ENCODE peak calls at places on chromosomes 11 and 22, in ten cellular contexts. P is fibroblast of mammary gland; H is activated effector memory CD4-positive, alpha-beta T cell treated with anti-CD3 and anti-CD28 coated beads, Interleukin-2, amount 50 U/mL, for 16 hours; T is activated CD4-positive, alpha-beta T cell treated with anti-CD3 and anti-CD28 coated beads for 24 hours; N is GM04504; D is COLO829; Y is tibial nerve; Z is NCI-H748 treated with DMSO at 0.1 percent for 48 hours; E is stimulated activated CD4-positive, alpha-beta T cell treated with anti-CD3 and anti-CD28 coated beads, Interleukin-15, amount 100 ng/mL, for 1 hour; B is epithelial cell of esophagus. M is an unnamed sample.

GRCh38 chr11:19827399-19828135 is 114.9 kb downstream of the NAV2 start:
- DNase-seq in P (peak; percentile 28), H (no peak), T (no peak), N (no peak), D (no peak), Y (no peak), Z (no peak), E (no peak), B (peak; percentile 4), M (no peak)

GRCh38 chr22:27100323-27100722 is 442.9 kb downstream of the MIAT start:
- DNase-seq in P (no peak), H (no peak), T (no peak), N (no peak), D (no peak), Y (no peak), Z (no peak), E (no peak), B (no peak), M (no peak)

GRCh38 chr11:32792948-32793475 is 1.4 kb downstream of the CCDC73 start:
- DNase-seq in P (peak; percentile 36), H (peak; percentile 86), T (peak; percentile 66), N (peak; percentile 10), D (peak; percentile 48), Y (peak; percentile 37), Z (peak; percentile 68), E (peak; percentile 43), B (peak; percentile 57), M (no peak)

GRCh38 chr22:49871482-49871881 is 17.8 kb downstream of the ZBED4 start:
- DNase-seq in P (peak; percentile 24), H (peak; percentile 17), T (no peak), N (no peak), D (no peak), Y (no peak), Z (no peak), E (no peak), B (no peak), M (no peak)

GRCh38 chr11:31722754-31723153 is 88.4 kb downstream of the PAX6 start:
- DNase-seq in P (no peak), H (no peak), T (no peak), N (no peak), D (no peak), Y (no peak), Z (no peak), E (no peak), B (no peak), M (no peak)

GRCh38 chr11:72333657-72334056 is 89.7 kb upstream of the PHOX2A start:
- DNase-seq in P (no peak), H (no peak), T (no peak), N (no peak), D (no peak), Y (no peak), Z (no peak), E (no peak), B (no peak), M (no peak)

GRCh38 chr11:12201016-12201985 is 90.9 kb downstream of the MICAL2 start:
- DNase-seq in P (peak; percentile 91), H (no peak), T (no peak), N (peak; percentile 71), D (no peak), Y (no peak), Z (no peak), E (no peak), B (peak; percentile 48), M (no peak)

GRCh38 chr11:13091373-13091772 is 82.3 kb downstream of the RASSF10 start:
- DNase-seq in P (no peak), H (no peak), T (no peak), N (no peak), D (no peak), Y (no peak), Z (no peak), E (no peak), B (peak; percentile 95), M (no peak)

GRCh38 chr22:27474711-27475547 is 326.6 kb downstream of the MN1 start:
- DNase-seq in P (peak; percentile 86), H (no peak), T (no peak), N (peak; percentile 76), D (peak; percentile 30), Y (no peak), Z (no peak), E (no peak), B (peak; percentile 100), M (peak; percentile 78)

GRCh38 chr11:128455766-128456165 is 131.6 kb downstream of the ETS1 start:
- DNase-seq in P (no peak), H (no peak), T (no peak), N (no peak), D (no peak), Y (no peak), Z (no peak), E (no peak), B (no peak), M (no peak)

GRCh38 chr22:38871360-38872171 is 450 bp downstream of the CBX6 start:
- DNase-seq in P (no peak), H (peak; percentile 77), T (no peak), N (no peak), D (no peak), Y (no peak), Z (no peak), E (no peak), B (no peak), M (no peak)

GRCh38 chr11:86955111-86955673 is at the start of gene FZD4:
- DNase-seq in P (peak; percentile 75), H (peak; percentile 76), T (peak; percentile 41), N (peak; percentile 65), D (peak; percentile 71), Y (peak; percentile 78), Z (peak; percentile 12), E (peak; percentile 23), B (peak; percentile 90), M (peak; percentile 86)

GRCh38 chr11:770642-771616 is 6.4 kb downstream of the GATD1 start:
- DNase-seq in P (no peak), H (no peak), T (no peak), N (no peak), D (no peak), Y (no peak), Z (no peak), E (no peak), B (no peak), M (no peak)

GRCh38 chr11:130180491-130180890 is 20.9 kb downstream of the ST14 start:
- DNase-seq in P (peak; percentile 56), H (no peak), T (no peak), N (no peak), D (no peak), Y (no peak), Z (no peak), E (no peak), B (peak; percentile 82), M (no peak)

GRCh38 chr11:57638005-57638760 is 11.5 kb downstream of the YPEL4 start:
- DNase-seq in P (peak; percentile 83), H (no peak), T (no peak), N (peak; percentile 69), D (peak; percentile 94), Y (no peak), Z (peak; percentile 57), E (no peak), B (peak; percentile 84), M (no peak)

GRCh38 chr11:45089251-45089650 is 57.2 kb upstream of the PRDM11 start:
- DNase-seq in P (peak; percentile 99), H (peak; percentile 34), T (no peak), N (peak; percentile 98), D (no peak), Y (peak; percentile 71), Z (no peak), E (no peak), B (peak; percentile 9), M (peak; percentile 69)

GRCh38 chr22:40541300-40541699 is 95.2 kb downstream of the MRTFA start:
- DNase-seq in P (no peak), H (no peak), T (no peak), N (no peak), D (no peak), Y (no peak), Z (no peak), E (no peak), B (peak; percentile 99), M (no peak)

GRCh38 chr22:50498322-50498861 is 9.1 kb downstream of the LMF2 start:
- DNase-seq in P (peak; percentile 66), H (peak; percentile 84), T (peak; percentile 43), N (peak; percentile 32), D (peak; percentile 62), Y (no peak), Z (peak; percentile 78), E (peak; percentile 40), B (peak; percentile 73), M (no peak)

GRCh38 chr11:64347171-64347867 is 7.3 kb downstream of the CCDC88B start:
- DNase-seq in P (no peak), H (no peak), T (no peak), N (no peak), D (no peak), Y (no peak), Z (no peak), E (no peak), B (peak; percentile 81), M (no peak)

GRCh38 chr11:46130286-46130937 is 9.2 kb upstream of the PHF21A start:
- DNase-seq in P (no peak), H (no peak), T (no peak), N (no peak), D (no peak), Y (no peak), Z (no peak), E (no peak), B (no peak), M (no peak)

GRCh38 chr11:33920838-33921613 is 29.1 kb upstream of the LMO2 start:
- DNase-seq in P (no peak), H (no peak), T (peak; percentile 6), N (no peak), D (no peak), Y (no peak), Z (no peak), E (no peak), B (no peak), M (no peak)

GRCh38 chr11:59573216-59573615 is 42.4 kb downstream of the OSBP start:
- DNase-seq in P (peak; percentile 90), H (no peak), T (no peak), N (peak; percentile 72), D (no peak), Y (no peak), Z (no peak), E (no peak), B (peak; percentile 49), M (no peak)

GRCh38 chr11:47723041-47723440 is 7.9 kb upstream of the AGBL2 start:
- DNase-seq in P (no peak), H (no peak), T (no peak), N (no peak), D (no peak), Y (no peak), Z (no peak), E (no peak), B (no peak), M (no peak)

GRCh38 chr11:77144196-77144853 is 16.3 kb downstream of the MYO7A start:
- DNase-seq in P (no peak), H (no peak), T (no peak), N (no peak), D (no peak), Y (no peak), Z (no peak), E (no peak), B (no peak), M (no peak)

GRCh38 chr11:94193288-94193687 is 64.6 kb downstream of the PANX1 start:
- DNase-seq in P (peak; percentile 91), H (no peak), T (no peak), N (peak; percentile 66), D (no peak), Y (no peak), Z (no peak), E (no peak), B (peak; percentile 76), M (no peak)

GRCh38 chr11:11028017-11028692 is 170.3 kb upstream of the ZBED5 start:
- DNase-seq in P (peak; percentile 67), H (peak; percentile 90), T (peak; percentile 71), N (peak; percentile 32), D (peak; percentile 49), Y (peak; percentile 48), Z (peak; percentile 70), E (peak; percentile 67), B (peak; percentile 76), M (peak; percentile 43)

GRCh38 chr11:73223998-73224730 is 6.1 kb downstream of the P2RY2 start:
- DNase-seq in P (no peak), H (peak; percentile 58), T (no peak), N (no peak), D (no peak), Y (no peak), Z (no peak), E (no peak), B (no peak), M (no peak)

GRCh38 chr11:76918941-76919386 is 58.2 kb downstream of the ACER3 start:
- DNase-seq in P (peak; percentile 76), H (no peak), T (no peak), N (peak; percentile 41), D (peak; percentile 53), Y (no peak), Z (peak; percentile 61), E (no peak), B (peak; percentile 68), M (no peak)

M was measured in breast epithelium.